ENCODE peak calls at places on chromosomes 2 and 18, in eight cellular contexts. L is breast epithelium, N is prostate gland, W is spleen, U is transverse colon, H is SK-N-SH, Z is endothelial cell of umbilical vein, A is GM23338. I is an unnamed sample. For H3K27me3, the result is how much of the 10 kb centered on the place peaks cover.

GRCh38 chr2:55879976-55880375 is 43.6 kb downstream of the EFEMP1 start:
- DNase-seq in U (no peak), A (no peak), H (no peak), L (no peak), N (no peak), Z (no peak), W (no peak), I (no peak)

GRCh38 chr2:189238903-189239302 is 59.3 kb upstream of the COL5A2 start:
- DNase-seq in W (no peak), L (no peak), N (no peak), A (no peak), U (no peak), Z (no peak), H (no peak), I (no peak)

GRCh38 chr2:239443666-239444567 is 43.1 kb upstream of the HDAC4 start:
- DNase-seq in U (no peak), H (no peak), A (no peak), N (no peak), Z (no peak), W (no peak), L (peak), I (peak)

GRCh38 chr2:5839563-5839962 is 147.4 kb downstream of the SOX11 start:
- DNase-seq in Z (no peak), U (no peak), A (no peak), L (no peak), H (peak), N (no peak), W (no peak), I (no peak)

GRCh38 chr18:8982416-8983183 is 119.9 kb upstream of the NDUFV2 start:
- DNase-seq in W (no peak), H (peak), A (peak), L (peak), N (peak), Z (peak), U (peak), I (no peak)

GRCh38 chr2:74149570-74150319 is 2.0 kb upstream of the BOLA3 start:
- DNase-seq in H (no peak), Z (no peak), N (no peak), A (peak), W (no peak), L (no peak), U (no peak), I (no peak)

GRCh38 chr2:68889500-68889899 is 18.3 kb upstream of the BMP10 start:
- DNase-seq in U (no peak), H (peak), A (no peak), W (no peak), Z (no peak), N (no peak), L (no peak), I (no peak)

GRCh38 chr2:75410702-75411101 is 150.0 kb downstream of the EVA1A start:
- DNase-seq in U (no peak), H (no peak), N (no peak), L (no peak), W (no peak), A (no peak), Z (no peak), I (no peak)

GRCh38 chr2:102983786-102984185 is 222.0 kb downstream of the TMEM182 start:
- DNase-seq in A (no peak), W (no peak), H (no peak), Z (no peak), U (no peak), N (no peak), L (no peak), I (no peak)

GRCh38 chr18:33201509-33201926 is 239.0 kb downstream of the CCDC178 start:
- DNase-seq in A (peak), U (peak), H (peak), N (no peak), L (no peak), W (no peak), Z (peak), I (no peak)

GRCh38 chr2:38751847-38752410 is 768 bp upstream of the SRSF7 start:
- DNase-seq in U (no peak), L (peak), Z (peak), H (no peak), N (no peak), W (no peak), A (peak), I (no peak)

GRCh38 chr2:196181484-196181883 is 10.1 kb upstream of the STK17B start:
- DNase-seq in H (no peak), W (no peak), A (no peak), N (no peak), L (no peak), U (no peak), Z (no peak), I (no peak)

GRCh38 chr2:19216676-19217075 is 141.7 kb downstream of the OSR1 start:
- DNase-seq in L (no peak), U (no peak), W (no peak), H (no peak), Z (no peak), N (no peak), A (no peak), I (peak)

GRCh38 chr18:7982216-7982615 is 415.1 kb downstream of the PTPRM start:
- DNase-seq in A (no peak), N (no peak), U (no peak), Z (no peak), H (no peak), L (no peak), W (no peak), I (no peak)

GRCh38 chr18:9413586-9413985 is 61.7 kb upstream of the RALBP1 start:
- DNase-seq in U (no peak), W (no peak), L (no peak), A (no peak), H (no peak), Z (peak), N (no peak), I (no peak)

GRCh38 chr2:213640742-213641425 is 356.6 kb downstream of the SPAG16 start:
- DNase-seq in A (no peak), L (peak), Z (no peak), U (no peak), H (no peak), W (no peak), N (no peak), I (no peak)

GRCh38 chr18:58990720-58991119 is 126.0 kb downstream of the ZNF532 start:
- DNase-seq in L (no peak), N (no peak), A (no peak), H (no peak), Z (no peak), W (no peak), U (no peak), I (no peak)

GRCh38 chr18:59454909-59455727 is 96.1 kb upstream of the LMAN1 start:
- DNase-seq in H (peak), N (no peak), Z (no peak), U (no peak), W (no peak), A (no peak), L (no peak), I (no peak)

GRCh38 chr2:33497177-33497787 is 20.8 kb downstream of the RASGRP3 start:
- DNase-seq in L (no peak), H (no peak), U (no peak), Z (peak), A (no peak), W (no peak), N (no peak), I (no peak)

GRCh38 chr2:53545159-53546055 is 222.2 kb upstream of the CHAC2 start:
- DNase-seq in L (no peak), W (no peak), H (no peak), N (no peak), A (no peak), Z (no peak), U (no peak), I (no peak)

GRCh38 chr2:218260742-218261423 is at the start of gene GPBAR1:
- DNase-seq in Z (no peak), N (no peak), H (no peak), A (peak), L (no peak), U (peak), W (no peak), I (no peak)

GRCh38 chr2:10043256-10043905 is at the start of gene KLF11:
- DNase-seq in L (peak), U (peak), W (peak), N (peak), Z (peak), H (peak), A (peak), I (peak)

GRCh38 chr2:10042301-10043161 is 819 bp upstream of the KLF11 start:
- DNase-seq in L (no peak), N (no peak), U (peak), H (no peak), A (peak), W (peak), Z (peak), I (peak)

GRCh38 chr2:10045561-10046355 is 2.4 kb downstream of the KLF11 start:
- DNase-seq in H (no peak), A (no peak), U (no peak), Z (no peak), L (no peak), W (peak), N (no peak), I (no peak)

GRCh38 chr2:10041711-10042110 is 1.6 kb upstream of the KLF11 start:
- DNase-seq in L (no peak), W (no peak), A (no peak), U (no peak), Z (no peak), H (no peak), N (no peak), I (no peak)

DNA sequence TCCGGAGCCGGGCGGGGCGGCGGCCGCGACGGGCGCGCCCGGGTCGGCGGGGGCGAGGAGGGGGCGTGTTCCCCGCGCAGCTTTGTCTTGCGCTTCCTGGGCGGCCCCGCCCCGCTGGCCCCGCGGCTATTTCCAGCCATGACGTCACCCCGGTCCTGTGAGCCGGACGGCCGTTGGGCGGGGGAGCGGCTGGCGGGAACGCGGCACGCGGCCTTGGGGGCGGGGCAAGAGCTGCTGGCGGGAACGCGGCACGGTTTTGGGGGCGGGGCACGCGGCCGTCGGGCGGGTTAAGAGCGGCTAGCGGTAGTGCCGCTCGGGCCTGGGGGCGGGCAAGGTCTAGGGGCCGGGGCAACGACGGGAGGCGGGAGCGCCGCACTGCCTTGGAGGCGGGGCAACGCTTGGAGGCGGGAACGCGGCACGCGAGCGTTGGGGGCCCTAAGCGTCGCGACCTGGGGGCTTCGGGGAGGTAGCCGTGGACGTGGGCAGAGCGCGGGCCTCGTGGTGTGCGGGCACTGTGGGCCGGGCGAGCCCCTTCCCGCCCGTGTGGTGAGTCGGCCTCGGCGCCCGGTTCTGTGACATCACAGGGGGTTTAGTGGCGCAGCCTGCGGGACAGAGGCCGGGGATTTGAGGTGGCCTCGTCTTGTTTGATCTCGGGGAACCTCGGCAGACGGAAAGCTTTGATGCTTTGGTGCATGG is 704 bp downstream of the KLF11 start:
- DNase-seq in N (peak), L (peak), Z (peak), U (peak), W (peak), A (peak), H (peak), I (peak)
- TF ChIP-seq POLR2AphosphoS5 in N (peak), L (peak), Z (peak), U (peak), W (peak), A (no peak), H (no peak), I (peak)

DNA sequence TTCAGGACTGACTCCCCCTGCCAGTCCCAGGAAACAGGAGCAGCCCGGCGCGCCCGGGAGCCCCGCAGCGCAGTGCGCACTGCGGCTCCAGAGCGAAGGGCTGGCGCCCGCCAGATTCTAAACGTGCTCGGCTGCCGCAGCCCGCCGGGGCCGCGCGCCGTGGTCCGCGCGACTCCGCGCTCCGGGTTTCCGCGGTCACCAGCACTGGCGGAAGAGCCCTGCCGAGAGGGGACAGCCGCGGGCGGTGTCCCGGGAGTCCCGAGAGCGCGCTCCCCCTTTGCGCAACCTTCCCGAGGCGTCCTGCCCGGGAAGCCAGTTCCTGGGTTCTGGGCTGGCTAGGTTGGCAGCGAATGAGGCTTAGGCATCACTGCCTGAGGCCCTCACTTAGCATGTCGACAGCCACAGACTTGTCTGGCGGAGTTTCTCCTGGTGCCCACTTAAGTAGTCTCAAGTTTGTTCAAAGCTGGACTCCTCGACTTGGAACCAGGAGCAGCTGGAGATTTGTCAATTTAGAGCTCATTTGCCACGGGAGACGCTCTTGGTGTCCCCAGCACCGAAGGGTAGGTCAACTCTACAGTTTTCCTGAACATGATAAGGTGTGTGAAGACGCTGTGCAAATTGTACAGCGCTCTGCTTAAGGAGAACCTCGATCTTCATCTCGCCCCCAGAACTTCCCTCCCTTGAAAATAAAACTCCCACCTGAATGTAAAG is 1.5 kb upstream of the VSNL1 start:
- DNase-seq in U (peak), A (peak), H (peak), N (peak), L (peak), W (no peak), Z (peak), I (no peak)
- H3K27me3 ChIP-seq in U (half or more), A (under half), H (under half), N (under half), L (under half), W (under half), Z (under half), I (under half)

GRCh38 chr18:1467461-1467964 is 562.8 kb downstream of the ADCYAP1 start:
- DNase-seq in L (no peak), Z (no peak), U (no peak), W (no peak), H (no peak), A (no peak), N (no peak), I (no peak)
- TF ChIP-seq POLR2AphosphoS5 in L (no peak), Z (no peak), U (no peak), W (no peak), H (no peak), A (no peak), N (no peak), I (no peak)

GRCh38 chr2:64414736-64415435 is 39.1 kb upstream of the LGALSL start:
- DNase-seq in U (no peak), H (no peak), L (no peak), N (no peak), W (no peak), A (no peak), Z (no peak), I (no peak)

GRCh38 chr2:64412671-64413070 is 41.3 kb upstream of the LGALSL start:
- DNase-seq in H (no peak), Z (no peak), A (no peak), N (no peak), U (no peak), W (no peak), L (no peak), I (no peak)

GRCh38 chr2:64408031-64408430 is 45.9 kb upstream of the LGALSL start:
- DNase-seq in L (no peak), W (no peak), H (no peak), A (no peak), Z (no peak), U (no peak), N (no peak), I (no peak)

GRCh38 chr2:64406407-64406774 is 47.6 kb upstream of the LGALSL start:
- DNase-seq in Z (no peak), A (no peak), U (peak), N (no peak), L (no peak), H (no peak), W (no peak), I (no peak)

GRCh38 chr2:64410673-64411072 is 43.3 kb upstream of the LGALSL start:
- DNase-seq in A (no peak), N (no peak), Z (no peak), L (no peak), U (no peak), W (no peak), H (no peak), I (no peak)
- H3K27me3 ChIP-seq in A (under half), N (under half), Z (under half), L (under half), U (under half), W (under half), H (under half), I (under half)

GRCh38 chr2:46981662-46982351 is 66.2 kb upstream of the MCFD2 start:
- DNase-seq in U (peak), W (no peak), A (no peak), N (no peak), H (no peak), Z (no peak), L (no peak), I (no peak)
- TF ChIP-seq POLR2AphosphoS5 in U (peak), W (no peak), A (no peak), N (no peak), H (no peak), Z (no peak), L (no peak), I (no peak)

DNA sequence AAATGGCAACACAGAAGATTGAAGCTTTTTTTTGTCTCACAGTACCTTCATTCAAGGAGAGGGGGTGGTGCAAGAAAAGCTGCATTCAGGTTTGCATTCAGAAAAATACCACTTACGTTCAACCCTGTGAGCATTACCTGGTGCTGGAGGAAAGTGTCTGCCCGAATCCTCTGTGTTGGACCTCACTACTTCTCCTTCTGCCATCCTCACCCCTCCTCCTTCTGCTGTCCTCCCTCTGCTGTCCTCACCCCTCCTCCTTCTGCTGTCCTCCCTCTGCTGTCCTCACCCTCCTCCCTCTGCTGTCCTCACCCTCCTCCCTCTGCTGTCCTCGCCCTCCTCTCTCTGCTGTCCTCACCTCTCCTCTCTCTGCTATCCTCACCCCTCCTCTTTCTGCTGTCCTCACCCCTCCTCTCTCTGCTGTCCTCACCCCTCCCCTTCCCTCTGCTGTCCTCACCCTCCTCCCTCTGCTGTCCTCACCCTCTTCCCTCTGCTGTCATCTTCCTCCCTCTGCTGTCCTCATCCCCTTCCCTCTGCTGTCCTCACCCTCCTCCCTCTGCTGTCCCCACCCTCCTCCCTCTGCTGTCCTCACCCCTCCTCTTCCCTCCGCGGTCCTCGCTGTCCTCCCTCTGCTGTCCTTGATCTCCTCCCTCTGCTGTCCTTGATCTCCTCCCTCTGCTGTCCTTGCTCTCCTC is 11.3 kb downstream of the GAD1 start:
- DNase-seq in H (no peak), A (no peak), Z (no peak), N (no peak), U (no peak), W (no peak), L (no peak), I (no peak)
- H3K27me3 ChIP-seq in H (under half), A (under half), Z (under half), N (under half), U (half or more), W (under half), L (under half), I (under half)

GRCh38 chr2:168294409-168294808 is 47.0 kb upstream of the STK39 start:
- DNase-seq in U (no peak), H (no peak), L (no peak), W (no peak), Z (no peak), A (no peak), N (no peak), I (no peak)
- TF ChIP-seq POLR2AphosphoS5 in U (no peak), H (no peak), L (no peak), W (no peak), Z (no peak), A (no peak), N (no peak), I (no peak)

GRCh38 chr2:176093889-176094232 is 1.3 kb downstream of the HOXD13 start:
- DNase-seq in H (no peak), L (no peak), W (no peak), A (no peak), Z (no peak), U (no peak), N (no peak), I (no peak)

GRCh38 chr2:176096243-176096985 is 3.2 kb upstream of the HOXD12 start:
- DNase-seq in H (no peak), Z (peak), W (no peak), A (no peak), U (no peak), N (no peak), L (no peak), I (no peak)

GRCh38 chr2:176096986-176097819 is 2.4 kb upstream of the HOXD12 start:
- DNase-seq in N (peak), W (peak), Z (peak), H (peak), A (peak), L (no peak), U (peak), I (no peak)

GRCh38 chr2:176094307-176094706 is 1.8 kb downstream of the HOXD13 start:
- DNase-seq in U (no peak), H (no peak), L (no peak), Z (no peak), A (no peak), N (no peak), W (no peak), I (no peak)

DNA sequence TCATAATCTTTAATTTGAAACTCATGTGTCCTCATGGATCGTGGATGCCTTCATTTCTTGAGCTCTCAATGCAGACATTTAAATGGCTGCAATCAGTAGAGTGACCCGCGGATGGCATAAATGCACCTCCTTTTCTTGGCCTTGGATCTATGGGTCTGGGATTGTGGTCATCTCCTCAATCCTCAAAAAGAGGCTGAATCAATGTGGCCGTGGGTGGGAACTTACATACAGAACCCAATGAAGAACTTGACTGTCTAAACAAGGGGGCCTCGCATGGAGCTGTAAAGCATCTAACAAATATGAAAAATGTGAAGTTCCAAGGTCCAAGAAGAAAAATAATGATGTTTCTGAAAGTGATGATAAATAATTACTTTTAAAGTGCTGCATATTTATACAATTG is 2.9 kb downstream of the HOXD13 start:
- DNase-seq in H (no peak), L (no peak), Z (no peak), U (no peak), N (no peak), A (no peak), W (no peak), I (no peak)
- H3K27me3 ChIP-seq in H (half or more), L (half or more), Z (half or more), U (half or more), N (under half), A (half or more), W (half or more), I (half or more)